ENCODE peak calls at places on chromosomes 13 and 19, in nine cellular contexts. X, F, K, I, H, G, D, C and Y are unnamed samples.

GRCh38 chr13:85333511-85333910 is 465.7 kb downstream of the SLITRK6 start:
- DNase-seq in K (no peak), G (no peak), C (no peak), X (no peak), H (no peak), D (no peak), F (no peak), I (no peak), Y (no peak)

GRCh38 chr13:63625869-63626268 is 2210.2 kb upstream of the PCDH20 start:
- DNase-seq in G (no peak), X (no peak), H (peak; percentile 31), D (no peak), I (peak; percentile 18), C (peak; percentile 31), K (no peak), F (peak; percentile 21), Y (no peak)

GRCh38 chr13:112714772-112715569 is 25.1 kb downstream of the ATP11A start:
- DNase-seq in F (no peak), H (no peak), I (no peak), K (no peak), X (no peak), C (no peak), G (no peak), D (peak; percentile 40), Y (no peak)

GRCh38 chr19:33334271-33334670 is 31.9 kb upstream of the CEBPA start:
- DNase-seq in X (no peak), H (no peak), G (no peak), D (no peak), I (no peak), K (no peak), C (no peak), F (no peak), Y (no peak)

GRCh38 chr13:89627991-89628390 is 1719.5 kb upstream of the MIR17HG start:
- DNase-seq in G (no peak), K (no peak), I (peak; percentile 52), X (no peak), F (peak; percentile 50), H (peak; percentile 60), C (no peak), D (no peak), Y (no peak)

GRCh38 chr13:21767032-21767431 is 96.2 kb downstream of the FGF9 start:
- DNase-seq in X (no peak), I (no peak), F (no peak), G (no peak), C (no peak), K (no peak), H (no peak), D (no peak), Y (no peak)

GRCh38 chr13:107867701-107868661 is 347.4 kb downstream of the LIG4 start:
- DNase-seq in X (peak; percentile 83), C (peak; percentile 57), H (peak; percentile 52), K (peak; percentile 66), I (peak; percentile 32), F (peak; percentile 61), G (no peak), D (peak; percentile 84), Y (peak; percentile 66)

GRCh38 chr13:91144054-91144453 is 203.4 kb upstream of the MIR17HG start:
- DNase-seq in H (peak; percentile 35), F (no peak), K (no peak), G (no peak), I (no peak), D (no peak), X (no peak), C (no peak), Y (no peak)

GRCh38 chr19:46637224-46637623 is 1.2 kb upstream of the GNG8 start:
- DNase-seq in F (no peak), H (no peak), X (no peak), D (no peak), K (no peak), C (no peak), G (no peak), I (no peak), Y (no peak)

GRCh38 chr13:50611117-50611781 is 232.2 kb downstream of the DLEU7 start:
- DNase-seq in H (no peak), C (no peak), D (no peak), K (no peak), X (no peak), I (no peak), F (no peak), G (no peak), Y (no peak)

DNA sequence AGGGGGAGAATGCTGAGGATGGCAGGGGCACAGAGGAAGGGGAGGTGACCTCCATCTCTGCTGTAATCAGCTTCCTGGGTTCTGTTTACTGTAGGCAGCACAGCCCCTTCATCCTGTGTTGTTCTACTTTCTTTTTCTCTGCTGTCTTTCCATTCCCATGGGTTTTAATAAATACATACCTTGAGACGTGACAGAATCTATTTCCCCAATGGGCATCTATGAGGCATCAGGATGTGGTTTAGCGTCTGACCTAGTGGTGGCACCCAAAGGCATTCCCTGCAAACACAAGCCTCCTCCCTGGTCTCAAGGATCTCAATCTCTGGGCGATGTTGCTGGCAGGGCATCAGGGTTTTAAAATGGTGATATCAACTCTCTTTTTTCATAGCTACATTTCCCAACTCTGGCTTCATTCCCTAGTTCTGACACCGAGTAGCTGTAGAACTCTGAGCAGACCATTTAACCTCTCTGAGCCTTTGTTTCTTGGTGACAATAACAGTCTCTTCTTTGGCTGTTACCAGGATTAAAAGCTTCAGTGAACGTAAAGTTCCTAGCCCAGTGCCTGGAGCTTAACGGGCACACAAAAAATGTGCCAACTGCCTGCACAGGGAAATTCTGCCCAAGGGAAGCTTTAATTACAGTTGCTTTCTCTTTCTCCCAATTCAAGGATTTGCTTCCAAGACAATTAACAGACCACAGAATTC is 60.9 kb downstream of the ALOX5AP start:
- DNase-seq in K (no peak), H (peak; percentile 80), I (peak; percentile 72), X (no peak), C (peak; percentile 62), G (no peak), F (peak; percentile 83), D (peak; percentile 78), Y (no peak)
- H3K9ac ChIP-seq in K (no peak overlapping the region), H (no peak overlapping the region), I (peak overlapping the region; percentile 56), X (no peak overlapping the region), C (no peak overlapping the region), G (peak overlapping the region; percentile 50), F (peak overlapping the region; percentile 46), D (peak overlapping the region; percentile 56), Y (no peak overlapping the region)

GRCh38 chr19:931860-932646 is 6.2 kb downstream of the ARID3A start:
- DNase-seq in I (no peak), X (no peak), G (no peak), K (no peak), D (no peak), C (no peak), H (no peak), F (no peak), Y (no peak)
- H3K9ac ChIP-seq in I (no peak overlapping the region), X (no peak overlapping the region), G (no peak overlapping the region), K (no peak overlapping the region), D (no peak overlapping the region), C (peak overlapping the region; percentile 67), H (peak overlapping the region; percentile 48), F (no peak overlapping the region), Y (no peak overlapping the region)

DNA sequence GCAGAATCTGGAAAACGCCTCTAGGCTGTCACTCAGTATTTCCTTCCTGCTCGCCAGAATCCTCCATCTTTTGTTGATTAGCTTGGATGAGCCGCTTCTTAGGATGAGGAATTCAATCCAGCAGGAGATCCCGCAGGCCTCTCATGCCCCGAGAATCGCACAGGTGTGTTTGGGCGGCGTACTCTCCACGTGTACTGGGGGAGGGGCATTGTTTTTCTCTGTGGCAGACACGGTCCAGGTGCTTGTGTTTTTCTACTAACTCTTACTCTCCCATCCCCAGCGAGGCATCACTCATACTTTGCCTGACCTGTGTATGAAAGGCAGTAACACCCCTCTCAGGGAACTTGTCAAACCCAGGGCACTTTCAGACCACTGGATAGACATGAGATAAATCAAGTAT is 40.1 kb downstream of the ZIC5 start:
- DNase-seq in I (no peak), K (no peak), X (no peak), D (peak; percentile 12), H (no peak), C (no peak), G (no peak), F (no peak), Y (no peak)
- H3K9ac ChIP-seq in I (no peak overlapping the region), K (no peak overlapping the region), X (no peak overlapping the region), D (no peak overlapping the region), H (no peak overlapping the region), C (no peak overlapping the region), G (no peak overlapping the region), F (no peak overlapping the region), Y (no peak overlapping the region)

GRCh38 chr19:44909775-44910174 is 4.2 kb downstream of the APOE start:
- DNase-seq in D (no peak), K (no peak), C (no peak), X (no peak), F (no peak), G (no peak), I (no peak), H (no peak), Y (no peak)
- H3K9ac ChIP-seq in D (no peak overlapping the region), K (no peak overlapping the region), C (no peak overlapping the region), X (no peak overlapping the region), F (no peak overlapping the region), G (no peak overlapping the region), I (no peak overlapping the region), H (no peak overlapping the region), Y (no peak overlapping the region)